ENCODE peak calls at places on chromosomes 6 and 20, in five cellular contexts. W is GM23248; V is left lung; K is stomach; S is CD8-positive, alpha-beta memory T cell. O is an unnamed sample.
A peak's percentile ranks its signal among the peaks of the same experiment; 100 is the strongest.

GRCh38 chr20:43942661-43943285 is 28.1 kb downstream of the TOX2 start:
- DNase-seq in K (no peak), S (no peak), V (no peak), W (peak; percentile 88), O (no peak)

GRCh38 chr6:43290905-43291355 is 7.1 kb upstream of the SLC22A7 start:
- DNase-seq in S (no peak), W (peak; percentile 35), V (no peak), K (no peak), O (peak; percentile 70)

GRCh38 chr6:106974337-106974998 is at the start of gene CD24:
- DNase-seq in S (no peak), V (no peak), K (peak; percentile 86), W (no peak), O (peak; percentile 39)

GRCh38 chr20:63255911-63256704 is 1.8 kb upstream of the NKAIN4 start:
- DNase-seq in V (no peak), K (no peak), W (no peak), S (no peak), O (no peak)

GRCh38 chr6:149235130-149235561 is 82.4 kb upstream of the TAB2 start:
- DNase-seq in S (no peak), V (no peak), W (peak; percentile 58), K (no peak), O (no peak)

GRCh38 chr6:15585936-15586335 is 76.9 kb downstream of the DTNBP1 start:
- DNase-seq in V (no peak), S (no peak), K (no peak), W (no peak), O (no peak)

GRCh38 chr6:121912905-121913304 is 477.5 kb downstream of the GJA1 start:
- DNase-seq in V (no peak), W (no peak), K (no peak), S (no peak), O (no peak)

GRCh38 chr20:44703956-44704488 is 11.1 kb upstream of the CCN5 start:
- DNase-seq in V (no peak), K (no peak), W (no peak), S (no peak), O (no peak)

GRCh38 chr20:46131396-46131795 is 13.3 kb downstream of the CD40 start:
- DNase-seq in V (no peak), K (no peak), W (peak; percentile 35), S (no peak), O (no peak)

GRCh38 chr20:17946040-17946439 is 22.6 kb downstream of the SNX5 start:
- DNase-seq in W (no peak), K (no peak), V (no peak), S (no peak), O (no peak)

GRCh38 chr20:39903806-39904205 is 785.2 kb downstream of the MAFB start:
- DNase-seq in W (no peak), K (no peak), V (no peak), S (no peak), O (no peak)

GRCh38 chr6:37788259-37788658 is 31.3 kb upstream of the ZFAND3 start:
- DNase-seq in S (no peak), K (no peak), W (peak; percentile 21), V (no peak), O (no peak)

GRCh38 chr6:43948527-43949450 is 178.5 kb downstream of the MRPL14 start:
- DNase-seq in V (no peak), W (no peak), K (no peak), S (no peak), O (no peak)

GRCh38 chr6:1424306-1424927 is 35.0 kb downstream of the FOXF2 start:
- DNase-seq in V (no peak), S (no peak), K (peak; percentile 63), W (peak; percentile 86), O (peak; percentile 54)

GRCh38 chr6:102300350-102300749 is 906.8 kb downstream of the GRIK2 start:
- DNase-seq in S (no peak), V (no peak), K (no peak), W (no peak), O (no peak)

GRCh38 chr6:161101517-161101916 is 109.9 kb downstream of the MAP3K4 start:
- DNase-seq in V (no peak), S (no peak), W (no peak), K (no peak), O (no peak)

GRCh38 chr6:149383371-149383770 is 16.7 kb upstream of the SUMO4 start:
- DNase-seq in W (no peak), V (no peak), S (no peak), K (no peak), O (no peak)

GRCh38 chr20:3275966-3276365 is 37.0 kb upstream of the SLC4A11 start:
- DNase-seq in S (no peak), K (no peak), V (no peak), W (peak; percentile 11), O (no peak)

GRCh38 chr6:2725999-2726567 is 24.6 kb downstream of the MYLK4 start:
- DNase-seq in V (no peak), K (no peak), S (no peak), W (peak; percentile 69), O (peak; percentile 3)

GRCh38 chr6:138979813-138980668 is 8.0 kb downstream of the REPS1 start:
- DNase-seq in V (no peak), W (no peak), S (no peak), K (no peak), O (no peak)

GRCh38 chr6:113976806-113977205 is 5.9 kb upstream of the HDAC2 start:
- DNase-seq in S (no peak), K (no peak), W (no peak), V (no peak), O (no peak)

DNA sequence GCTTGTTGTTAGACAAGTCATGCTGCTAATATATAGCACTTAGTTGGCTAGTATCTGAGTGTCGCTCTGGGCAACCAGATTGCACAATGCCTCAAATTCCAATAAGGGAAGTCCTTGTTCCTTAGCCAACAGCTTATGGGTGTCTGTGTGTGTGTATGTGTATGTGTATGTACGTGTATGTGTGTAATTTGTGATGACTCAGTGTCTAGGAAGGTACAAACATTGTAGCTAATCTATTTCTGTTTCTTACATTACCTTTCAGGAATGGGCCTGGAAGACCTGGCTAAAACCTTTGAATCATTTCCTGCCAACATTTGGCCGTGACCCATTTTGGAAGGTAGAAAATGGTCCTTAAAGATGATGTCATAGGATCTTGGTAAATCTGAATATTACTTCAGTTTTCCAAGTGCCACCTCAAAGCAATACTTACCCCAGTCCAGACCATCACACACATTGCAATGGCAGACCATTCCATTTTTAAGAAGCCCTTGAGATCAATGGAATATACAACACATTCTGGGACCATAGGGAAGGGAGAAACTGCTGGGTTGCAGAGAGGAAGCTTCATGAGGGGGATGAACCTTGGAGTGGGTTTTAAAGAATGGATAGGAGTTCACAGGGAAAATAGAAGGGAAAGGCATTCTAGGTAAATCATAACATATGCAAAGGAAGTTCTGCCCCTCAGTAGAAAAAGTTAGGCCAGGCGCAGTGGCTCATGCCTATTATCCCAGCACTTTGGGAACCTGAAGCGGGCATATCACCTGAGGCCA is 25.1 kb downstream of the NEDD9 start:
- DNase-seq in W (peak; percentile 96), V (peak; percentile 82), K (peak; percentile 79), S (no peak), O (peak; percentile 93)
- H3K4me1 ChIP-seq in W (peaks cover 47% of the 10 kb centered on the region), V (peaks cover 96% of the 10 kb centered on the region), K (peaks cover 41% of the 10 kb centered on the region), S (peaks cover 28% of the 10 kb centered on the region), O (no peaks in the 10 kb centered on the region)

GRCh38 chr6:26465776-26466175 is 8.0 kb downstream of the BTN2A1 start:
- DNase-seq in V (no peak), S (no peak), W (no peak), K (no peak), O (no peak)

GRCh38 chr6:26464416-26465131 is 6.8 kb downstream of the BTN2A1 start:
- DNase-seq in K (no peak), W (no peak), V (no peak), S (no peak), O (no peak)

GRCh38 chr6:26468829-26469228 is 11.1 kb downstream of the BTN2A1 start:
- DNase-seq in W (no peak), S (no peak), V (no peak), K (no peak), O (no peak)

GRCh38 chr6:26459023-26459810 is 1.5 kb downstream of the BTN2A1 start:
- DNase-seq in K (no peak), V (no peak), W (peak; percentile 30), S (no peak), O (no peak)

GRCh38 chr6:26464014-26464413 is 6.3 kb downstream of the BTN2A1 start:
- DNase-seq in S (no peak), W (no peak), K (no peak), V (no peak), O (no peak)
- H3K9me3 ChIP-seq in S (no peaks in the 10 kb centered on the region), W (no peaks in the 10 kb centered on the region), K (no peaks in the 10 kb centered on the region), V (no peaks in the 10 kb centered on the region), O (no peaks in the 10 kb centered on the region)

DNA sequence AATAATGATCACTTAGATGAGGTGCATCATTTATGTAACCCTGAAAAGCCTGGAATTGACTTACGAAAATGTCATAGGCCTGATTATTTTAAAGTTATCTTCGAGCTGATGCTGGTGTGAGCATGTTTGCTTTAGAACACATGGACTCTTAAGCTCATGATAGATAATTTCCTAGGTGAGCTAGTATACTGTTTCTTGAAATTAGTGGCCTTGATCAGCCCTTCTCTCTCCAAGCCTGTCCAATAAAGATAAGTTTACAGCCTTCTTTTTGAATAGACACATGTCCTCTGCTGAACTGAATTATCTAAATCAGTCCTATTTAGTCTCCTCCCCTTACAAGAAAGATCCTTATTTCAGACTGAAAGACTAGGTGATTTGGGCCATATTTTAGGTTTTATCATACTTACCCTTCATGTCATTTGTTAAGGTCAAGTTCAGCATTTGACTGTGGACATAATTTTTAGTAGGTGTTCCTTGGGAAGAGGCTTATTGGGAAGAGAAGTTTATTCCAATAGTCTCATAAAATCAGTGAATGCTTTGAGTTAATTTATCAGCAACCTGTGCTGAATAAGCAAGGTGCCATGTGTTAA is 15.3 kb downstream of the FOXO3 start:
- DNase-seq in W (no peak), K (no peak), V (no peak), S (no peak), O (no peak)
- H3K4me1 ChIP-seq in W (peaks cover 25% of the 10 kb centered on the region), K (peaks cover 68% of the 10 kb centered on the region), V (peaks cover 80% of the 10 kb centered on the region), S (peaks cover 41% of the 10 kb centered on the region), O (peaks cover 10% of the 10 kb centered on the region)

GRCh38 chr6:22921831-22922230 is 352.5 kb downstream of the HDGFL1 start:
- DNase-seq in W (no peak), V (no peak), S (no peak), K (no peak), O (no peak)

GRCh38 chr6:22913612-22914011 is 344.2 kb downstream of the HDGFL1 start:
- DNase-seq in K (no peak), W (no peak), V (no peak), S (no peak), O (no peak)

GRCh38 chr6:22917344-22917743 is 348.0 kb downstream of the HDGFL1 start:
- DNase-seq in S (no peak), K (no peak), W (no peak), V (no peak), O (no peak)
- H3K9me3 ChIP-seq in S (no peaks in the 10 kb centered on the region), K (no peaks in the 10 kb centered on the region), W (no peaks in the 10 kb centered on the region), V (no peaks in the 10 kb centered on the region), O (no peaks in the 10 kb centered on the region)

GRCh38 chr6:26024651-26025046 is 62.0 kb downstream of the TRIM38 start:
- DNase-seq in S (no peak), K (no peak), V (no peak), W (no peak), O (no peak)
- H3K4me1 ChIP-seq in S (peaks cover 20% of the 10 kb centered on the region), K (peaks cover 11% of the 10 kb centered on the region), V (peaks cover 26% of the 10 kb centered on the region), W (peaks cover 22% of the 10 kb centered on the region), O (peaks cover 4% of the 10 kb centered on the region)

DNA sequence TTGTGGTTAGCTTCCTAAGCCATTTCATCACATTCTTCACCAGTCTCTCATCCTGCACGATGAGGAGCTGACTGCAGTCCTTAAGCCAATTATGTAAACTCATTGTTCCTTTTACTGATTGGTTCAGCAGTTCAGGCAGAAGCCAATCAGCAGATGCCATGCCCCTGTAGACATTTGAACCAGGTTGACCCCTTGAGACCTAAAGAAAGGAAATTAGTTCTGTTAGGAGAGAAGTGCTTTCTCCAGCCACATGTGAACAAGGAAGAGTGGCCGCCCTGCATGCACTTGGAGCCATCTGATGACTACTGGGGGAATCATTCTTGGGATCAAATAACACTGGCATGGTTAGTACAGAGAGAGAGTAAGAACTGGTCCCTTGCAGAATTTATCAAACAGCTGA is 535.2 kb upstream of the ID4 start:
- DNase-seq in V (no peak), S (no peak), K (no peak), W (peak; percentile 85), O (no peak)
- H3K9me3 ChIP-seq in V (no peaks in the 10 kb centered on the region), S (no peaks in the 10 kb centered on the region), K (no peaks in the 10 kb centered on the region), W (no peaks in the 10 kb centered on the region), O (no peaks in the 10 kb centered on the region)